ENCODE peak calls at places on chromosomes 3 and 15, in seven cellular contexts. F is IMR-90, W is A549, X is uterus, M is tibial nerve, I is prostate gland, V is breast epithelium. N is an unnamed sample. For H3K4me1, the result is how much of the 10 kb centered on the place peaks cover.

GRCh38 chr3:126485131-126485530 is 9.4 kb upstream of the ZXDC start:
- DNase-seq in M (no peak), X (no peak), I (no peak), F (no peak), V (no peak), W (no peak), N (no peak)

GRCh38 chr3:132874701-132875100 is 152.5 kb upstream of the NPHP3 start:
- DNase-seq in I (no peak), V (no peak), M (no peak), X (no peak), F (no peak), W (no peak), N (no peak)

GRCh38 chr15:89167267-89168176 is 53.9 kb downstream of the RLBP1 start:
- DNase-seq in X (no peak), I (no peak), W (peak), F (peak), V (no peak), M (no peak), N (no peak)

GRCh38 chr3:126557761-126558160 is 971 bp downstream of the C3orf22 start:
- DNase-seq in F (no peak), W (no peak), I (no peak), X (peak), M (no peak), V (no peak), N (no peak)

GRCh38 chr3:129020691-129021090 is 19.6 kb downstream of the EFCC1 start:
- DNase-seq in V (no peak), X (no peak), W (no peak), I (no peak), M (no peak), F (no peak), N (no peak)

GRCh38 chr15:32873292-32874114 is 155.7 kb downstream of the GREM1 start:
- DNase-seq in F (peak), M (no peak), W (peak), X (no peak), I (no peak), V (no peak), N (no peak)

GRCh38 chr3:191236635-191237034 is 37.6 kb downstream of the OSTN start:
- DNase-seq in I (no peak), V (no peak), F (peak), X (no peak), M (no peak), W (no peak), N (no peak)

GRCh38 chr3:151290673-151291072 is 12.3 kb upstream of the P2RY14 start:
- DNase-seq in F (peak), X (no peak), M (no peak), I (no peak), V (no peak), W (peak), N (no peak)

GRCh38 chr3:190017575-190018288 is 103.0 kb downstream of the P3H2 start:
- DNase-seq in X (peak), M (no peak), F (peak), W (peak), V (no peak), I (peak), N (no peak)

GRCh38 chr3:25465266-25465860 is 37.3 kb downstream of the RARB start:
- DNase-seq in V (no peak), I (no peak), W (no peak), M (no peak), F (no peak), X (no peak), N (no peak)

GRCh38 chr3:126287536-126288181 is 69.5 kb downstream of the KLF15 start:
- DNase-seq in V (no peak), X (peak), M (peak), F (peak), W (no peak), I (peak), N (no peak)

GRCh38 chr15:100053476-100054121 is 288.2 kb downstream of the ADAMTS17 start:
- DNase-seq in W (no peak), X (no peak), M (no peak), I (no peak), V (no peak), F (no peak), N (no peak)

GRCh38 chr3:71926242-71926560 is 141.3 kb upstream of the PROK2 start:
- DNase-seq in V (no peak), F (peak), W (peak), I (peak), X (peak), M (no peak), N (no peak)

GRCh38 chr15:100350434-100351226 is 8.9 kb upstream of the ADAMTS17 start:
- DNase-seq in F (peak), I (peak), X (peak), V (no peak), W (peak), M (peak), N (no peak)

GRCh38 chr3:141498592-141499223 is 11.9 kb downstream of the RASA2 start:
- DNase-seq in I (no peak), F (no peak), V (no peak), W (no peak), X (no peak), M (peak), N (peak)

GRCh38 chr15:75982468-75982867 is 29.8 kb downstream of the NRG4 start:
- DNase-seq in W (no peak), V (no peak), X (no peak), F (no peak), I (no peak), M (no peak), N (no peak)

GRCh38 chr3:50365080-50365841 is 5.9 kb upstream of the TMEM115 start:
- DNase-seq in W (no peak), V (peak), F (peak), X (peak), I (peak), M (peak), N (peak)
- TF ChIP-seq POLR2A in W (no peak), V (no peak), F (no peak), X (peak), I (peak), M (peak), N (peak)

DNA sequence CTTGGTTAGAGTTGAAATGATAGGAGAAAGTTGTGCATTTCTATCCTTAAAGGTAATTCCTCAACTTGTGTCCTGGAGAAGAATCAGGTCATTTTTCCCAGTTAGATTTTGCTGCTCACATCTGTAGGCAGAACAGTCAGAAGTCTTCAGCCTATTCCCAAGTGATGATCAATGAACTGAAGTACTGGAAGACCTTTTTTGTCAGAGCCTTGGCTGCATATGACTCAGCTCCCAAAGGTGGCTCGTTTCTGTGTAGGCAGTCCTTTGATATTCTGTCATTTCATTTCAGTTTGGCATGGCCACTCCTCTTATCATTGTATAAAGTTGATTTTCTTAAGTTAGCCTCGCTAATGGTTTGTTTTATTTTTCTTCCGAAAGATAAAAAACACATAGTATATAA is 90.7 kb downstream of the KLHL25 start:
- DNase-seq in M (no peak), X (no peak), I (no peak), W (no peak), V (no peak), F (peak), N (no peak)
- H3K4me1 ChIP-seq in M (half or more), X (under half), I (under half), W (under half), V (under half), F (under half), N (under half)

DNA sequence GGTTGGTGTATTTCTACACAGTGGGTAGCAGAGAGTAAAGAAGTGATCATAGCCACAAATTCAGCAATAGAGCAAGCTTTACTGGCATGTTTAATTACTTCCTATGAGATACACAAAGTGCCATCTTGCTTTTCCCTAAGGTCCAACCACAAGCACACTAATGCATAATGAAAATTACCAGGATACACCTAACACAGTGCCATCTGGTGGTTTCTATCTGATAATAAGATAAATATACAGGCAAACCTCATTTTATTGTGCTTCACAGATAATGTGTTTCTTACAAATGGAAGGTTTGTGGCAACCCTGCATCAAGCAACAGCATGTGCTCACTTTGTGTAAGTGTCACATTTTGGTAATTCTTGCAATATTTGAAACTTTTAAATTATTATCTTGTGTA is 223.0 kb downstream of the NSUN3 start:
- DNase-seq in V (no peak), F (no peak), W (peak), X (no peak), M (no peak), I (no peak), N (no peak)
- TF ChIP-seq CTCF in V (no peak), F (peak), W (peak), X (no peak), M (no peak), I (peak), N (no peak)

GRCh38 chr15:39472661-39473657 is 107.9 kb upstream of the THBS1 start:
- DNase-seq in M (peak), F (peak), I (no peak), W (no peak), X (peak), V (no peak), N (no peak)
- TF ChIP-seq POLR2A in M (no peak), F (no peak), I (no peak), W (no peak), X (no peak), V (no peak), N (no peak)

GRCh38 chr3:134374791-134375541 is 719 bp upstream of the AMOTL2 start:
- DNase-seq in V (peak), W (peak), F (no peak), X (peak), M (no peak), I (peak), N (no peak)
- H3K4me1 ChIP-seq in V (under half), W (half or more), F (under half), X (under half), M (under half), I (under half), N (under half)

GRCh38 chr3:14206548-14207177 is 28.0 kb downstream of the LSM3 start:
- DNase-seq in M (no peak), V (no peak), X (no peak), F (no peak), I (no peak), W (no peak), N (no peak)
- TF ChIP-seq CTCF in M (no peak), V (no peak), X (no peak), F (no peak), I (no peak), W (no peak), N (no peak)

GRCh38 chr3:4985330-4986174 is 6.3 kb downstream of the BHLHE40 start:
- DNase-seq in I (peak), V (peak), W (peak), M (peak), F (peak), X (peak), N (no peak)
- TF ChIP-seq POLR2A in I (no peak), V (no peak), W (peak), M (no peak), F (peak), X (no peak), N (peak)

GRCh38 chr3:34367521-34367920 is 569.1 kb downstream of the PDCD6IP start:
- DNase-seq in M (no peak), W (no peak), I (no peak), X (no peak), V (no peak), F (no peak), N (no peak)

GRCh38 chr3:34362910-34363309 is 564.5 kb downstream of the PDCD6IP start:
- DNase-seq in X (no peak), V (no peak), F (no peak), W (no peak), I (peak), M (no peak), N (no peak)

GRCh38 chr3:34363871-34364270 is 565.4 kb downstream of the PDCD6IP start:
- DNase-seq in M (no peak), V (no peak), W (no peak), X (no peak), F (no peak), I (no peak), N (no peak)

GRCh38 chr3:34364345-34364744 is 565.9 kb downstream of the PDCD6IP start:
- DNase-seq in V (no peak), W (no peak), X (no peak), M (no peak), I (no peak), F (no peak), N (no peak)

DNA sequence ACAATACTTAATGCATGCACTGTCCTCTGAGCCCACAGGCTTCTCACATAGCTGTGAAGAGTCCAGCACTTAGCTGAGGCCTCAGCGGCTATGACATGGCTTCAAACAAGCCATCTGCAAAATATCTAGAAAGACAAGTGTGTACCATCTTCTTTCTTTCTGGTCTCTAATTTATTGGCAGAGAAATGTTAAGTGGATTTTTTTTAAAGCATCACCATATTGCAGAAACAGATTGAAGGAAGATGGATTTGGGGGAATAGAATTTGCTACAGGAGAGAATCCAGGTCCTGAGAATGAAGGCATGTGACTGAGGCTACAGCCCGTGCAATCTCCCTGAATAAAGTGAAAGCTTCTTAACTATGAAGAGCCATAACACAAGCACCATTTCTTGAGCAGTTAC is 567.3 kb downstream of the PDCD6IP start:
- DNase-seq in I (no peak), M (no peak), V (no peak), X (no peak), W (no peak), F (no peak), N (no peak)
- H3K4me1 ChIP-seq in I (under half), M (under half), V (under half), X (under half), W (under half), F (under half), N (under half)

N was measured in esophagus squamous epithelium.